ENCODE peak calls at places on chromosomes 6 and 20, in four cellular contexts. One of them, this sample, is unnamed.

GRCh38 chr20:3987296-3987695 is 28.1 kb downstream of the RNF24 start:
- DNase-seq in K562: no peak
- DNase-seq in GM12891: no peak
- DNase-seq in GM12878: no peak
- DNase-seq in this sample: no peak

GRCh38 chr6:145669627-145670034 is 65.7 kb downstream of the EPM2A start:
- DNase-seq in GM12891: no peak
- DNase-seq in K562: no peak
- DNase-seq in GM12878: no peak
- DNase-seq in this sample: no peak

GRCh38 chr6:107786709-107787588 is 37.2 kb downstream of the SCML4 start:
- DNase-seq in GM12891: peak
- DNase-seq in K562: no peak
- DNase-seq in GM12878: peak
- DNase-seq in this sample: no peak

GRCh38 chr6:98054453-98054852 is 771.4 kb upstream of the MMS22L start:
- DNase-seq in GM12878: no peak
- DNase-seq in K562: no peak
- DNase-seq in GM12891: no peak
- DNase-seq in this sample: no peak

GRCh38 chr20:58618694-58619540 is 32.2 kb upstream of the STX16 start:
- DNase-seq in K562: no peak
- DNase-seq in GM12878: no peak
- DNase-seq in GM12891: no peak
- DNase-seq in this sample: no peak

GRCh38 chr6:66866801-66867200 is 1159.8 kb upstream of the EYS start:
- DNase-seq in GM12878: no peak
- DNase-seq in K562: no peak
- DNase-seq in GM12891: no peak
- DNase-seq in this sample: no peak

GRCh38 chr6:26520088-26520839 is 17.9 kb upstream of the HMGN4 start:
- DNase-seq in K562: no peak
- DNase-seq in GM12891: no peak
- DNase-seq in GM12878: no peak
- DNase-seq in this sample: peak

GRCh38 chr6:103327079-103327478 is 1532.6 kb downstream of the HACE1 start:
- DNase-seq in GM12878: no peak
- DNase-seq in K562: no peak
- DNase-seq in GM12891: no peak
- DNase-seq in this sample: no peak

GRCh38 chr20:44491635-44492395 is 16.1 kb downstream of the TTPAL start:
- DNase-seq in GM12891: no peak
- DNase-seq in GM12878: no peak
- DNase-seq in K562: no peak
- DNase-seq in this sample: no peak

GRCh38 chr6:35499372-35499771 is 2.5 kb upstream of the TEAD3 start:
- DNase-seq in GM12878: no peak
- DNase-seq in K562: no peak
- DNase-seq in GM12891: no peak
- DNase-seq in this sample: no peak

GRCh38 chr6:89050155-89050554 is 30.4 kb upstream of the PNRC1 start:
- DNase-seq in GM12891: no peak
- DNase-seq in GM12878: no peak
- DNase-seq in K562: no peak
- DNase-seq in this sample: peak

GRCh38 chr6:143157146-143157545 is 96.5 kb downstream of the AIG1 start:
- DNase-seq in GM12891: no peak
- DNase-seq in K562: no peak
- DNase-seq in GM12878: no peak
- DNase-seq in this sample: no peak

GRCh38 chr6:161001421-161001820 is 9.9 kb downstream of the MAP3K4 start:
- DNase-seq in GM12891: no peak
- DNase-seq in K562: no peak
- DNase-seq in GM12878: no peak
- DNase-seq in this sample: peak

GRCh38 chr6:143097224-143097795 is 36.6 kb downstream of the AIG1 start:
- DNase-seq in GM12878: no peak
- DNase-seq in GM12891: no peak
- DNase-seq in K562: no peak
- DNase-seq in this sample: no peak

GRCh38 chr6:42774201-42774600 is 7.7 kb upstream of the BICRAL start:
- DNase-seq in K562: no peak
- DNase-seq in GM12891: no peak
- DNase-seq in GM12878: no peak
- DNase-seq in this sample: no peak

GRCh38 chr6:167116109-167116837 is 6.6 kb upstream of the CCR6 start:
- DNase-seq in GM12878: no peak
- DNase-seq in K562: no peak
- DNase-seq in GM12891: no peak
- DNase-seq in this sample: no peak

GRCh38 chr6:31738048-31738979 is 1.5 kb upstream of the MSH5 start:
- DNase-seq in GM12878: peak
- DNase-seq in GM12891: no peak
- DNase-seq in K562: peak
- DNase-seq in this sample: peak

GRCh38 chr6:20640181-20640580 is 105.9 kb downstream of the CDKAL1 start:
- DNase-seq in K562: no peak
- DNase-seq in GM12891: no peak
- DNase-seq in GM12878: no peak
- DNase-seq in this sample: no peak
- TF ChIP-seq SPI1 in K562: no peak
- TF ChIP-seq SPI1 in GM12891: no peak
- TF ChIP-seq SPI1 in GM12878: no peak
- TF ChIP-seq SPI1 in this sample: no peak

DNA sequence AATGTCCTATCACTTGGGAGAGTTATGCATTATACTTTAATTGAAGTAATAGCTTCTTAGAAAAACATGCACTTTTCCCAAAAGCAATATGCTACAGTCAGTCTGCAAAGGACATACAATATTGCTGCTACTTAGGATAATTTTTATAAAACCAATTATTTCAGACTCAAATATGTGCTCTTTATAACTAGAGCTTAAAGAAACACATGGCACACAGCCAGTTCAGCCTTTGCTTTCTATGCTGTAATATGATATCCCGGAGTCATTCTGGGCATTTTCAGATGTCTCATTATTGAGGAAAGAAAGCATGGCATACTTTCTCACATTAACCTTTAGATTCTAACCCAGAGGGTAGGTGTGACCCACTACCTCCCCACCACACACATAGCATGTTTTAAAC is 12.3 kb upstream of the COL21A1 start:
- DNase-seq in GM12878: no peak
- DNase-seq in GM12891: no peak
- DNase-seq in K562: no peak
- DNase-seq in this sample: no peak
- TF ChIP-seq SPI1 in GM12878: no peak
- TF ChIP-seq SPI1 in GM12891: no peak
- TF ChIP-seq SPI1 in K562: no peak
- TF ChIP-seq SPI1 in this sample: no peak

DNA sequence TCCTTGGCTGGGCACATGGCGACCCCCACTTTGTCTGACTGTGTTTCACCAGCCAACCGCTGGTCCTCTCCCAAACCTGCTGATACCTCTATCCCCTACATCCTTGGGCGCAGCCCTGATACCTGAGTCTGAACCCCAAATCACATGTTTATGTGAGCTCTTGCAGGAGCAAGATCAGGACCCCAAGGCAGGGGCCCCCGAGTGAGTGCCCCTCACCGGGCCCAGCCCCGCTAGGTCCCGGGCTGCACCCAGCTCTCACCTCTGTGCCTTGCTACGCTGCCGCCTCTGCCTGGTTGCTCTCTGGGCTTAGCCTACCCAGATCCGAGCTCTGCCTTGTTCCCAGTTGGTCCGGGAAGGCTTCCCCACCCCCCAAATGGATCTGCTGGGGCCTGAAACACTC is 248.6 kb downstream of the TAF4 start:
- DNase-seq in K562: no peak
- DNase-seq in GM12878: no peak
- DNase-seq in GM12891: no peak
- DNase-seq in this sample: no peak
- TF ChIP-seq SPI1 in K562: no peak
- TF ChIP-seq SPI1 in GM12878: no peak
- TF ChIP-seq SPI1 in GM12891: no peak
- TF ChIP-seq SPI1 in this sample: no peak

GRCh38 chr20:568865-569415 is 25.4 kb upstream of the CSNK2A1 start:
- DNase-seq in GM12878: no peak
- DNase-seq in GM12891: no peak
- DNase-seq in K562: no peak
- DNase-seq in this sample: no peak

GRCh38 chr20:572752-573151 is 29.2 kb upstream of the CSNK2A1 start:
- DNase-seq in K562: no peak
- DNase-seq in GM12891: no peak
- DNase-seq in GM12878: no peak
- DNase-seq in this sample: no peak

GRCh38 chr20:571754-572331 is 28.3 kb upstream of the CSNK2A1 start:
- DNase-seq in K562: peak
- DNase-seq in GM12878: no peak
- DNase-seq in GM12891: no peak
- DNase-seq in this sample: no peak

GRCh38 chr20:564195-564594 is 20.6 kb upstream of the CSNK2A1 start:
- DNase-seq in GM12891: no peak
- DNase-seq in K562: no peak
- DNase-seq in GM12878: no peak
- DNase-seq in this sample: no peak

GRCh38 chr20:568097-568864 is 24.7 kb upstream of the CSNK2A1 start:
- DNase-seq in K562: peak
- DNase-seq in GM12891: no peak
- DNase-seq in GM12878: no peak
- DNase-seq in this sample: no peak
- TF ChIP-seq SPI1 in K562: no peak
- TF ChIP-seq SPI1 in GM12891: no peak
- TF ChIP-seq SPI1 in GM12878: no peak
- TF ChIP-seq SPI1 in this sample: no peak

DNA sequence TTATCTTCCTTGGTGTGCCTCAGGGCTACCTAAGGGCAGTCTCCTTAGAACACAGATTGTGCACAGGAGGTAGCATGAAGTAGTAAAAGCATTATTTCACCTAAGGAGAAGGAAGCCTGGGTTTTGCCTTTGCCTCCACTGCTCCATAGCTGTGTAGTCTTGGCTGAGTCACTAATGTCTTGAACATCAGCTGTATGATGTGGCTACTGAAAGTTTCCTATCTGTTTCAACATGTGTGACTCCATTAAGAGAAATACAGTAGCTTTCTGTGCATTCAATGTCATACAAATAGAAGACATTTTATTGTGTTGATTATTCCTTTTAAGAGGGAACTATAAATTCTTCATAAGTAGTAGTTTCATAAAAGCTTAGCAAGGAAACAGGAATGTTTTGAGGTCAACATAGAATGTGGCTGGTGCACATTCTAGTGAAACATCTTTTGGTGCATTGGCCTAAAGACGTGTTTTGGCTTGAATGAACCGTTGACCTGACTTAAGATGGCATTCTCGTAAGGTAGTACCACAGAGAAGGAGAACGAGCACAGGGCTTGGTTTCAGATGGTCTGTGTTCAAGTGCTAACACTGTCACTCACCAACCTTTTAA is 70.6 kb downstream of the CTNNBL1 start:
- DNase-seq in K562: no peak
- DNase-seq in GM12878: no peak
- DNase-seq in GM12891: no peak
- DNase-seq in this sample: no peak
- TF ChIP-seq SPI1 in K562: no peak
- TF ChIP-seq SPI1 in GM12878: no peak
- TF ChIP-seq SPI1 in GM12891: no peak
- TF ChIP-seq SPI1 in this sample: no peak